ENCODE peak calls at places on chromosome 21, in four cellular contexts. J, Z, T and W are unnamed samples.
A peak's percentile ranks its signal among the peaks of the same experiment; 100 is the strongest.

GRCh38 chr21:37233551-37234146 is 33.5 kb downstream of the VPS26C start:
- DNase-seq in J (no peak), Z (no peak), T (no peak), W (no peak)

GRCh38 chr21:26686278-26686677 is 113.2 kb upstream of the CYYR1 start:
- DNase-seq in J (no peak), Z (no peak), T (no peak), W (no peak)

GRCh38 chr21:20253261-20253660 is 744.9 kb upstream of the NCAM2 start:
- DNase-seq in J (no peak), Z (no peak), T (no peak), W (no peak)

GRCh38 chr21:16569679-16570078 is 839.9 kb downstream of the USP25 start:
- DNase-seq in J (no peak), Z (no peak), T (no peak), W (no peak)

GRCh38 chr21:43953028-43953427 is 59.1 kb upstream of the TRAPPC10 start:
- DNase-seq in J (no peak), Z (no peak), T (no peak), W (no peak)

GRCh38 chr21:16667395-16667794 is 845.4 kb upstream of the CXADR start:
- DNase-seq in J (no peak), Z (no peak), T (peak; percentile 10), W (no peak)

GRCh38 chr21:21971384-21971783 is 973.2 kb downstream of the NCAM2 start:
- DNase-seq in J (no peak), Z (no peak), T (no peak), W (no peak)

GRCh38 chr21:39825250-39825649 is 42.0 kb upstream of the PCP4 start:
- DNase-seq in J (no peak), Z (no peak), T (no peak), W (no peak)

GRCh38 chr21:21247441-21247840 is 249.2 kb downstream of the NCAM2 start:
- DNase-seq in J (no peak), Z (no peak), T (no peak), W (no peak)

GRCh38 chr21:43632373-43632905 is 26.8 kb downstream of the HSF2BP start:
- DNase-seq in J (no peak), Z (no peak), T (no peak), W (no peak)

GRCh38 chr21:37032877-37033471 is 26.5 kb downstream of the RIPPLY3 start:
- DNase-seq in J (no peak), Z (no peak), T (no peak), W (no peak)

GRCh38 chr21:26506951-26507350 is 66.1 kb downstream of the CYYR1 start:
- DNase-seq in J (no peak), Z (no peak), T (no peak), W (no peak)

GRCh38 chr21:37780991-37781983 is 135.0 kb downstream of the KCNJ6 start:
- DNase-seq in J (no peak), Z (no peak), T (no peak), W (no peak)

GRCh38 chr21:31235671-31236450 is 108.2 kb downstream of the TIAM1 start:
- DNase-seq in J (no peak), Z (no peak), T (no peak), W (no peak)

GRCh38 chr21:38498057-38498833 is at the start of gene ERG:
- DNase-seq in J (no peak), Z (no peak), T (no peak), W (no peak)

GRCh38 chr21:39000496-39000895 is 182.8 kb downstream of the PSMG1 start:
- DNase-seq in J (no peak), Z (no peak), T (no peak), W (no peak)

GRCh38 chr21:29372063-29372802 is 73.5 kb downstream of the BACH1 start:
- DNase-seq in J (peak; percentile 59), Z (peak; percentile 91), T (peak; percentile 78), W (peak; percentile 48)
- TF ChIP-seq RFX5 in J (no peak), Z (no peak), T (no peak), W (no peak)

GRCh38 chr21:45020629-45021427 is 53.6 kb upstream of the ADARB1 start:
- DNase-seq in J (no peak), Z (no peak), T (no peak), W (no peak)
- TF ChIP-seq JUND in J (no peak), Z (no peak), T (no peak), W (no peak)

DNA sequence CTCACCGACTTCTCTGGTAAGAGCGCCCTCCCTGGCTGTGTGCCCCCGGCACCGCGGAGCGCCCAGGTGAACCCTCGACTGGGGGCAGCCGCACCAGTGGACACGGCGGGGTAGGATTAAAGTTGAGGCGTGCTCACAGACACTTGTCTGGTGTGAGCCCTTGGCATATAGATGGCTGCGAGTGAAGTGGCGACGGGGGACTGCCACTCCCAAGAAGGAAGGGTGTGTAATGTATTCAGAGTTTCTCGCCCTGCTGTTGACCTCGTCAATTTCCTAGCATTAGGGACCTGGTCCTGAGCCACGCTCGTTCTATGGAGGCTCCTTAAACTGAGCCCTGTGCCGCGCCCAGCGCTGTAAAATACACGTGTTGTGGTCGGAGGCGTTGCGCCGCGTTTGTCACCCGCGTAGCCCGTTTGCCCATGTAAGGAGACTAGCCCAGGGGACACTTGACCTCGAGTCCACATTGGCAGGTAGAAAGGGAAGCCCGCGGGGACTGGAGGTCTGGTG is 545 bp downstream of the EVA1C start:
- DNase-seq in J (no peak), Z (no peak), T (no peak), W (no peak)
- TF ChIP-seq KDM1A in J (no peak), Z (no peak), T (no peak), W (no peak)

DNA sequence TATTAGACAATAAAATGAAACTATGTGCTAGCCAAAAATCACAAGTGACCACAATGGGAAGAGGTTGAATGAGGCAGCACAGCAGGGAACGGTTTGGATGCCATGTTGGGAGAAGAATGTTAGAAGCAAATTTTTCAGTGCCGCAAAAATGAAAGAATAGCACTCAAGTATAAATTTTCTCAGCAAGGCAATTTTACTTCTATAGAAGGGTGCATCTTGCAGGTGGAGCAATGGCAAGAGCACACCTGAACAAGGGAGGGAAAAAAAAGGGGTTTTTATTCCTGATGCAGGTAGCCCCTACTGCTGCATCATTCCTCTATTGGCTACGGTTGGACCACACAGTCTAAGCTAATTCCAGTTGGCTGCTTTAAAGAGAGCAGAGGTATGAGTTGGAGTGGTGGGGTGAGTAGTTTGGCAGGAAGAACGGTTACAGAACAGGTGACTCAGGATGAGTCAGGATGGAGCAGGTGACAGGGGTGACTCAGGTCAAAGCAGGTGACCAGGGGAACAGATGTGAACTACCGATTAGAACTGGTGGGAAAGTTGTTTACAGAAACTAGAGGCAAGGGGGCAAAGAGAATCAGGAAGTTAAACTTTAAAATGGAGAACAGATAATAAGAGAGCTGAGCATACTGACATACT is 301.1 kb upstream of the NRIP1 start:
- DNase-seq in J (no peak), Z (no peak), T (peak; percentile 13), W (no peak)
- TF ChIP-seq RFX5 in J (no peak), Z (no peak), T (no peak), W (no peak)

DNA sequence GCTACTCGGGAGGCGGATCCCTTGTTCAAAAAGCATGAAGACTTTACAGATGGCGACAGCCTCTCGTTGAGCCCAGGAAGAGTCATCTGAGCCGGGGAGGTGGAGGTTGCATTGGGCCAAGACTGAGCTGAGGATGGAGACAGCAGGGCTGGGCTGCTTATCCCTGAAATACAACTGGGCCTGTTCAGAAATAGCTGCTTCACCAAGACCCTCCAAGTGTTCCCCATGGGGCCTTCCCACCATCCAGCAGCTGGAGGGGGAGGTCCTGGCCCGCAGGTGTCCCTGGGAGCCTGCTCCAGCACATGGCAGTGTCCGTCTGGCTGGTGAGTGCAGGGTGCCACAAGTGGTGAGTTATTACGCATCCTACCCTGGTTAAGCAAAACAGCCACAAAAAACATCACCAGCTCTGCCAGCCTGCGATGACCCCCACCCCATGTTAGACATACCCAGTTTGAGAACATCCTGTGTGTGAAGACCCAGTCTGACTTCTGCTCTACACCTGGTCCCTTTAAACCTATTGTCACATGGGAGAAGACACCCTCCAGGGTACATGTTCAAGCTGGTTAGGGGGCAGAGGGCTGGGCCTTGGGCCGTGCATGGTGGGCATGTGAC is 93.1 kb upstream of the TMPRSS2 start:
- DNase-seq in J (no peak), Z (no peak), T (no peak), W (no peak)
- TF ChIP-seq JUND in J (no peak), Z (no peak), T (no peak), W (no peak)

GRCh38 chr21:34582506-34583150 is 32.3 kb downstream of the RCAN1 start:
- DNase-seq in J (no peak), Z (peak; percentile 31), T (peak; percentile 37), W (no peak)
- TF ChIP-seq KDM1A in J (no peak), Z (no peak), T (no peak), W (no peak)

DNA sequence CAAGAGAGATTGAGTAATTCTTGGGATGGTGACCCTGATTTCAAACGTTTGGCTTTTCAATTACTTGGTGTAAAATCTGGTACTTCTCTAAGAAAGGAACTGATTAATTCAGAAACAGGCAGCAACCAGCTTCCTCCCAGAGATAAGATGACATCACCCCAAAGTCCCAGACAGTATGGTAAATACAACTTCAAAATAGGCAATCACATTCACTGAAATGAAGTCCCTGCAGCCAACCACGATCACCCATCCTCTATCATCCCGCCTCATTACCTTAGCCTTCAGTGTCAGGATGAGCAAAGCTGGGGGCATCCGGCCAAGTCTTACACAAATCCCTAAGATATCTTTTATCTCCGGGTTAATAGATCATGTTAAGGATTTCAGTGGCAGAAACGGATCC is 26.4 kb upstream of the RUNX1 start:
- DNase-seq in J (no peak), Z (no peak), T (no peak), W (no peak)
- TF ChIP-seq RFX5 in J (no peak), Z (no peak), T (no peak), W (no peak)

DNA sequence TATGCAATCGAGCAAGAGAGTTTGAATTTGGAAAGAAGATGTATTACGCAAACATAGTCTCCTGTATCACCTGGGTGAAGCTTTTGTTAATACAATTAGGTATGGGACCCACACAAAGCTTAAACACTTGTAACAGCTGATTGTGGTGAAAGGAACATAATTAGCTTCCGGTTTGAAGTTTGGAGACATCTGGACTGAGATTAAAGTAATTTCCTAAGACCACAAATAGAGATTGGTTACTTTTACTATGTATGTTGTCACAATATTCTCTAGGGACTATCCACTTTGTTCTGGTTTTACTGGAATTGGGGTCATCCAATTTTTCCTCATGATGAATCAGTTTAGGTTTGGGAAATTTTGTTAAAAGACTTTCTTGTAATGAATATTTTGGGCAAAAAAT is 71.7 kb upstream of the SAMSN1 start:
- DNase-seq in J (no peak), Z (no peak), T (no peak), W (no peak)
- TF ChIP-seq JUND in J (no peak), Z (no peak), T (no peak), W (no peak)